ENCODE peak calls at places on chromosome 15, in eight cellular contexts. F is NCI-H510A; P is caudate nucleus; X is ACHN; H is GM23338; V is T-helper 2 cell; E is mesothelial cell of epicardium; N is stimulated activated CD4-positive, alpha-beta T cell treated with anti-CD3 and anti-CD28 coated beads, Interleukin-15, amount 100 ng/mL, for 1 hour. R is an unnamed sample.

GRCh38 chr15:58666957-58667356 is 82.5 kb downstream of the ADAM10 start:
- DNase-seq in X (no peak), V (no peak), H (peak), P (no peak), N (no peak), E (no peak), F (no peak), R (no peak)

GRCh38 chr15:49313650-49314049 is 109.4 kb upstream of the FGF7 start:
- DNase-seq in V (no peak), X (peak), F (no peak), E (no peak), H (no peak), N (no peak), P (no peak), R (no peak)

GRCh38 chr15:58748787-58749531 is 548 bp downstream of the ADAM10 start:
- DNase-seq in P (peak), H (peak), X (no peak), V (peak), E (peak), N (peak), F (peak), R (no peak)

GRCh38 chr15:70708839-70709238 is 54.5 kb downstream of the UACA start:
- DNase-seq in V (no peak), P (no peak), E (no peak), X (no peak), H (no peak), N (no peak), F (no peak), R (no peak)

GRCh38 chr15:82992436-82992835 is 6.4 kb downstream of the RAMAC start:
- DNase-seq in P (no peak), H (no peak), V (no peak), F (no peak), E (no peak), X (no peak), N (no peak), R (no peak)

GRCh38 chr15:33675246-33675645 is 293.1 kb upstream of the CHRM5 start:
- DNase-seq in E (no peak), X (peak), N (no peak), F (no peak), P (no peak), H (peak), V (no peak), R (no peak)

GRCh38 chr15:75030023-75030413 is 6.6 kb downstream of the PPCDC start:
- DNase-seq in V (no peak), E (no peak), P (no peak), F (no peak), N (no peak), H (no peak), X (no peak), R (no peak)

GRCh38 chr15:69160976-69161877 is 792 bp downstream of the GLCE start:
- DNase-seq in P (peak), N (peak), X (peak), E (peak), H (peak), V (peak), F (no peak), R (no peak)

GRCh38 chr15:57694264-57694663 is 12.2 kb upstream of the POLR2M start:
- DNase-seq in V (no peak), H (no peak), X (no peak), E (no peak), P (no peak), N (no peak), F (no peak), R (no peak)

GRCh38 chr15:58981808-58982475 is 5.5 kb upstream of the RNF111 start:
- DNase-seq in F (no peak), H (no peak), V (no peak), X (peak), E (no peak), P (no peak), N (no peak), R (no peak)

GRCh38 chr15:74628949-74629348 is 13.3 kb downstream of the CLK3 start:
- DNase-seq in H (no peak), X (no peak), N (no peak), F (no peak), P (no peak), V (no peak), E (no peak), R (no peak)